ENCODE peak calls at places on chromosome 19, in ten cellular contexts. One of them, this sample, is unnamed.

GRCh38 chr19:51006406-51006805 is 5.0 kb upstream of the KLK8 start:
- DNase-seq in upper lobe of left lung: no peak
- DNase-seq in bronchial epithelial cell: peak
- DNase-seq in natural killer cell: no peak
- DNase-seq in endothelial cell: no peak
- DNase-seq in choroid plexus epithelial cell: no peak
- DNase-seq in upper lobe of right lung: no peak
- DNase-seq in ovary: no peak
- DNase-seq in neural crest cell: no peak
- DNase-seq in breast epithelium: no peak
- DNase-seq in this sample: no peak

GRCh38 chr19:40599331-40600085 is 1.7 kb upstream of the LTBP4 start:
- DNase-seq in upper lobe of left lung: no peak
- DNase-seq in bronchial epithelial cell: peak
- DNase-seq in natural killer cell: no peak
- DNase-seq in endothelial cell: no peak
- DNase-seq in choroid plexus epithelial cell: no peak
- DNase-seq in upper lobe of right lung: no peak
- DNase-seq in ovary: peak
- DNase-seq in neural crest cell: no peak
- DNase-seq in breast epithelium: no peak
- DNase-seq in this sample: no peak

GRCh38 chr19:51002542-51003311 is 1.3 kb upstream of the KLK8 start:
- DNase-seq in upper lobe of left lung: no peak
- DNase-seq in bronchial epithelial cell: peak
- DNase-seq in natural killer cell: no peak
- DNase-seq in endothelial cell: no peak
- DNase-seq in choroid plexus epithelial cell: no peak
- DNase-seq in upper lobe of right lung: no peak
- DNase-seq in ovary: no peak
- DNase-seq in neural crest cell: no peak
- DNase-seq in breast epithelium: no peak
- DNase-seq in this sample: peak

GRCh38 chr19:17830567-17831418 is 9.5 kb upstream of the INSL3 start:
- DNase-seq in upper lobe of left lung: peak
- DNase-seq in bronchial epithelial cell: peak
- DNase-seq in natural killer cell: no peak
- DNase-seq in endothelial cell: peak
- DNase-seq in choroid plexus epithelial cell: peak
- DNase-seq in upper lobe of right lung: peak
- DNase-seq in ovary: peak
- DNase-seq in neural crest cell: peak
- DNase-seq in breast epithelium: no peak
- DNase-seq in this sample: no peak

GRCh38 chr19:35216026-35216832 is 12.3 kb downstream of the FAM187B start:
- DNase-seq in upper lobe of left lung: no peak
- DNase-seq in bronchial epithelial cell: peak
- DNase-seq in natural killer cell: no peak
- DNase-seq in endothelial cell: no peak
- DNase-seq in choroid plexus epithelial cell: peak
- DNase-seq in upper lobe of right lung: peak
- DNase-seq in ovary: no peak
- DNase-seq in neural crest cell: no peak
- DNase-seq in breast epithelium: no peak
- DNase-seq in this sample: no peak

GRCh38 chr19:3931041-3931440 is 1.8 kb upstream of the NMRK2 start:
- DNase-seq in upper lobe of left lung: no peak
- DNase-seq in bronchial epithelial cell: no peak
- DNase-seq in natural killer cell: no peak
- DNase-seq in endothelial cell: no peak
- DNase-seq in choroid plexus epithelial cell: no peak
- DNase-seq in upper lobe of right lung: no peak
- DNase-seq in ovary: no peak
- DNase-seq in neural crest cell: no peak
- DNase-seq in breast epithelium: no peak
- DNase-seq in this sample: no peak

GRCh38 chr19:14450168-14450874 is 17.2 kb downstream of the PKN1 start:
- DNase-seq in upper lobe of left lung: no peak
- DNase-seq in bronchial epithelial cell: no peak
- DNase-seq in natural killer cell: peak
- DNase-seq in endothelial cell: peak
- DNase-seq in choroid plexus epithelial cell: peak
- DNase-seq in upper lobe of right lung: peak
- DNase-seq in ovary: no peak
- DNase-seq in neural crest cell: no peak
- DNase-seq in breast epithelium: no peak
- DNase-seq in this sample: peak

GRCh38 chr19:49497790-49498106 is 1.5 kb downstream of the RPS11 start:
- DNase-seq in upper lobe of left lung: no peak
- DNase-seq in bronchial epithelial cell: no peak
- DNase-seq in natural killer cell: no peak
- DNase-seq in endothelial cell: no peak
- DNase-seq in choroid plexus epithelial cell: no peak
- DNase-seq in upper lobe of right lung: no peak
- DNase-seq in ovary: peak
- DNase-seq in neural crest cell: no peak
- DNase-seq in breast epithelium: no peak
- DNase-seq in this sample: no peak

GRCh38 chr19:55304279-55304978 is 20.6 kb downstream of the BRSK1 start:
- DNase-seq in upper lobe of left lung: peak
- DNase-seq in bronchial epithelial cell: peak
- DNase-seq in natural killer cell: no peak
- DNase-seq in endothelial cell: no peak
- DNase-seq in choroid plexus epithelial cell: peak
- DNase-seq in upper lobe of right lung: no peak
- DNase-seq in ovary: peak
- DNase-seq in neural crest cell: peak
- DNase-seq in breast epithelium: no peak
- DNase-seq in this sample: peak

GRCh38 chr19:56837492-56837891 is 3.0 kb downstream of the PEG3 start:
- DNase-seq in upper lobe of left lung: peak
- DNase-seq in bronchial epithelial cell: no peak
- DNase-seq in natural killer cell: no peak
- DNase-seq in endothelial cell: no peak
- DNase-seq in choroid plexus epithelial cell: peak
- DNase-seq in upper lobe of right lung: peak
- DNase-seq in ovary: peak
- DNase-seq in neural crest cell: no peak
- DNase-seq in breast epithelium: peak
- DNase-seq in this sample: no peak

GRCh38 chr19:18743281-18743825 is 47.8 kb downstream of the COMP start:
- DNase-seq in upper lobe of left lung: peak
- DNase-seq in bronchial epithelial cell: peak
- DNase-seq in natural killer cell: no peak
- DNase-seq in endothelial cell: no peak
- DNase-seq in choroid plexus epithelial cell: peak
- DNase-seq in upper lobe of right lung: peak
- DNase-seq in ovary: peak
- DNase-seq in neural crest cell: no peak
- DNase-seq in breast epithelium: no peak
- DNase-seq in this sample: no peak

GRCh38 chr19:8373867-8374813 is 10.2 kb downstream of the ANGPTL4 start:
- DNase-seq in upper lobe of left lung: no peak
- DNase-seq in bronchial epithelial cell: no peak
- DNase-seq in natural killer cell: no peak
- DNase-seq in endothelial cell: no peak
- DNase-seq in choroid plexus epithelial cell: peak
- DNase-seq in upper lobe of right lung: no peak
- DNase-seq in ovary: no peak
- DNase-seq in neural crest cell: no peak
- DNase-seq in breast epithelium: peak
- DNase-seq in this sample: peak

GRCh38 chr19:35673121-35673804 is 6.9 kb downstream of the UPK1A start:
- DNase-seq in upper lobe of left lung: peak
- DNase-seq in bronchial epithelial cell: peak
- DNase-seq in natural killer cell: no peak
- DNase-seq in endothelial cell: peak
- DNase-seq in choroid plexus epithelial cell: peak
- DNase-seq in upper lobe of right lung: peak
- DNase-seq in ovary: no peak
- DNase-seq in neural crest cell: peak
- DNase-seq in breast epithelium: no peak
- DNase-seq in this sample: peak

GRCh38 chr19:58479736-58480480 is 3.8 kb downstream of the ZNF446 start:
- DNase-seq in upper lobe of left lung: no peak
- DNase-seq in bronchial epithelial cell: no peak
- DNase-seq in natural killer cell: no peak
- DNase-seq in endothelial cell: no peak
- DNase-seq in choroid plexus epithelial cell: no peak
- DNase-seq in upper lobe of right lung: no peak
- DNase-seq in ovary: no peak
- DNase-seq in neural crest cell: no peak
- DNase-seq in breast epithelium: no peak
- DNase-seq in this sample: no peak

GRCh38 chr19:51821921-51822716 is 27.2 kb downstream of the FPR3 start:
- DNase-seq in upper lobe of left lung: no peak
- DNase-seq in bronchial epithelial cell: peak
- DNase-seq in natural killer cell: no peak
- DNase-seq in endothelial cell: no peak
- DNase-seq in choroid plexus epithelial cell: peak
- DNase-seq in upper lobe of right lung: no peak
- DNase-seq in ovary: no peak
- DNase-seq in neural crest cell: no peak
- DNase-seq in breast epithelium: no peak
- DNase-seq in this sample: peak

DNA sequence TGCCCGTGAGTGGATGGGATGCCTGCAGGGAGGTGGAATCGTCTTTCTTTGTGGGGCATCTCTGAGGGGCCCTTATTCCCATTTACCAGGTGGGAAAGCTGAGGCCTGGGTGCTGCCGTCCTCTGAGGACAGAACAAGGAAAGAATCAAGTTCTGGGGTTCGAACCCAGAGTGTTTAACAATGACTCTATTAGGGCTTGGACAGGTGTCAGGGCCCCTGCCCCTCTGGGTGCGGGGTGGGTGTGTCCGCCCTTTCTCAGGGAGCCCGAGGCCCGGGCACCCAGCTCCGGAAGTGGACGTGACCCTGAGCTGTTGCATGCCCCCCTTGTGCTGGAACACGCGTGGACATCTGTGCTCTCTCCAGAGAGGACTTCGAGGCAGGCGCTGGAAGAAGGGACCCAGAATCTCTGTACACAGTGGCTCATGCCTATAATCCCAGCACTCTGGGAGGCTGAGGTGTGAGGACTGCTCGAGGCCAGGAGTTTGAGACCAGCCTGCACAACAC is 10.8 kb downstream of the NDUFA11 start:
- DNase-seq in upper lobe of left lung: no peak
- DNase-seq in bronchial epithelial cell: no peak
- DNase-seq in natural killer cell: no peak
- DNase-seq in endothelial cell: no peak
- DNase-seq in choroid plexus epithelial cell: no peak
- DNase-seq in upper lobe of right lung: no peak
- DNase-seq in ovary: no peak
- DNase-seq in neural crest cell: no peak
- DNase-seq in breast epithelium: no peak
- DNase-seq in this sample: no peak
- TF ChIP-seq CTCF in upper lobe of left lung: no peak
- TF ChIP-seq CTCF in bronchial epithelial cell: no peak
- TF ChIP-seq CTCF in natural killer cell: peak
- TF ChIP-seq CTCF in endothelial cell: no peak
- TF ChIP-seq CTCF in choroid plexus epithelial cell: no peak
- TF ChIP-seq CTCF in upper lobe of right lung: no peak
- TF ChIP-seq CTCF in ovary: no peak
- TF ChIP-seq CTCF in neural crest cell: no peak
- TF ChIP-seq CTCF in breast epithelium: no peak
- TF ChIP-seq CTCF in this sample: no peak

DNA sequence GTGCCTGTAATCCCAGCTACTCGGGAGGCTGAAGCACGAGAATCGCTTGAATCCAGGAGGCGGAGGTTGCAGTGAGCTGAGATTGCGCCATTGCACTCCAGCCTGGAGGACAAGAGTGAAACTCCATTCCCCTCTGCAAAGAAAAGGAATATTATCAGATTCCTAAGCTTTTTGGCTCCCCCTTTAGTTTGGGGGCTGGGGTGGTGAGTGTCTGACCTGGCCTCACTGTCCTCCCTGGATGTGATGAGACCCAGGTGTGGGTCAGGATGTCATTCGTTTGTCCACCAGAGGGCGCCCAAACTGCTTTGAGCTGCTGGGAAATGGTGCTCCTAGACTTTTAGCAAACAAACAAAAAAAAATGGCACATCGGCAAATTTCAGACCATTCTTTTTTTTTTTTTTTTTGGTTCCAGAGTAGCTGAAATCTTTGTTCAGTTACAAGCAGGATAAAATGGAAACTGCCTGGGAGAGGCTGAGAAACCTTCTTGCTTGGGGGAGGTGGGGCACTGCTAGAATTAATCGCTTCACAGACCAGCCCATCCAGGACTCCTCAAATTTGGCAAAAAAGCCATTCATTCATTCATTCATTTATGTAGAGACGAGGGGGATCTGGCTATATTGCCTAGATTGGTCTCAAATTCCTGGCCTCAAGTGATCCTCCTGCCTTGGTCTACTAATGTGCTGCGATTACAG is 29.4 kb downstream of the SPC24 start:
- DNase-seq in upper lobe of left lung: peak
- DNase-seq in bronchial epithelial cell: no peak
- DNase-seq in natural killer cell: peak
- DNase-seq in endothelial cell: peak
- DNase-seq in choroid plexus epithelial cell: peak
- DNase-seq in upper lobe of right lung: peak
- DNase-seq in ovary: peak
- DNase-seq in neural crest cell: peak
- DNase-seq in breast epithelium: peak
- DNase-seq in this sample: peak
- TF ChIP-seq CTCF in upper lobe of left lung: peak
- TF ChIP-seq CTCF in bronchial epithelial cell: peak
- TF ChIP-seq CTCF in natural killer cell: peak
- TF ChIP-seq CTCF in endothelial cell: peak
- TF ChIP-seq CTCF in choroid plexus epithelial cell: peak
- TF ChIP-seq CTCF in upper lobe of right lung: peak
- TF ChIP-seq CTCF in ovary: peak
- TF ChIP-seq CTCF in neural crest cell: peak
- TF ChIP-seq CTCF in breast epithelium: peak
- TF ChIP-seq CTCF in this sample: peak

GRCh38 chr19:10568826-10569651 is at the start of gene CDKN2D:
- DNase-seq in upper lobe of left lung: peak
- DNase-seq in bronchial epithelial cell: peak
- DNase-seq in natural killer cell: peak
- DNase-seq in endothelial cell: peak
- DNase-seq in choroid plexus epithelial cell: peak
- DNase-seq in upper lobe of right lung: peak
- DNase-seq in ovary: peak
- DNase-seq in neural crest cell: peak
- DNase-seq in breast epithelium: peak
- DNase-seq in this sample: peak
- TF ChIP-seq CTCF in upper lobe of left lung: peak
- TF ChIP-seq CTCF in bronchial epithelial cell: peak
- TF ChIP-seq CTCF in natural killer cell: no peak
- TF ChIP-seq CTCF in endothelial cell: peak
- TF ChIP-seq CTCF in choroid plexus epithelial cell: no peak
- TF ChIP-seq CTCF in upper lobe of right lung: peak
- TF ChIP-seq CTCF in ovary: peak
- TF ChIP-seq CTCF in neural crest cell: peak
- TF ChIP-seq CTCF in breast epithelium: peak
- TF ChIP-seq CTCF in this sample: no peak

DNA sequence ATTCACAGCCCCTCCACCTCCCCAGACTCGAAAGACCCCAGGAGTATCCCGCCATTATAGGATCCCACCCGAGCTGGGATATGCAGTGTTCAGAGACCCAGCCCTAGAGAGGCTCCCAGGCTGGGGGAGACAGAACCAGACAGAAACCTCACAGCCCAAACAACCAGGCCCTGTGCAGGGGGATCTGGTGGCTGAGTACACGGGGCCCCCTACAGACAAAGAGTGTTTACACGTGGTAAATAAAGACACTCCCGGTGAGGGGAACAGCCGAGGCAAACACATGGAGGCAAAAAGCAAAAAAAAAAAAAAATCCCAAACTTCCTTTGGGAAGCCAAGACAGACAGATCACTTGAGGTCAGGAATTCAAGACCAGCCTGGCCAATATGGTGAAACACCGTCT is 25.1 kb downstream of the TINCR start:
- DNase-seq in upper lobe of left lung: no peak
- DNase-seq in bronchial epithelial cell: no peak
- DNase-seq in natural killer cell: no peak
- DNase-seq in endothelial cell: no peak
- DNase-seq in choroid plexus epithelial cell: peak
- DNase-seq in upper lobe of right lung: no peak
- DNase-seq in ovary: no peak
- DNase-seq in neural crest cell: no peak
- DNase-seq in breast epithelium: no peak
- DNase-seq in this sample: no peak
- TF ChIP-seq CTCF in upper lobe of left lung: no peak
- TF ChIP-seq CTCF in bronchial epithelial cell: no peak
- TF ChIP-seq CTCF in natural killer cell: no peak
- TF ChIP-seq CTCF in endothelial cell: no peak
- TF ChIP-seq CTCF in choroid plexus epithelial cell: peak
- TF ChIP-seq CTCF in upper lobe of right lung: no peak
- TF ChIP-seq CTCF in ovary: no peak
- TF ChIP-seq CTCF in neural crest cell: no peak
- TF ChIP-seq CTCF in breast epithelium: no peak
- TF ChIP-seq CTCF in this sample: no peak